ENCODE peak calls at places on chromosome 22, in nine cellular contexts. P is right lobe of liver; S is fibroblast of lung; V is neural progenitor cell; I is PC-3; K is body of pancreas; L is adrenal gland; F is naive thymus-derived CD4-positive, alpha-beta T cell; U is right cardiac atrium. Y is an unnamed sample.

GRCh38 chr22:40728731-40729189 is 49.5 kb downstream of the MCHR1 start:
- DNase-seq in P (no peak), I (no peak), S (peak; percentile 17), U (peak; percentile 25), V (no peak), L (no peak), F (peak; percentile 87), K (no peak), Y (no peak)

GRCh38 chr22:49933236-49933921 is 14.9 kb downstream of the CRELD2 start:
- DNase-seq in K (peak; percentile 72), F (no peak), L (no peak), U (peak; percentile 88), S (no peak), V (no peak), I (no peak), P (peak; percentile 62), Y (peak; percentile 71)

GRCh38 chr22:49534386-49534785 is 293.3 kb downstream of the BRD1 start:
- DNase-seq in P (no peak), F (no peak), V (peak; percentile 14), I (no peak), S (no peak), L (no peak), K (peak; percentile 1), U (no peak), Y (no peak)

GRCh38 chr22:47847281-47847890 is 1084.9 kb downstream of the TBC1D22A start:
- DNase-seq in F (no peak), K (no peak), P (no peak), S (no peak), L (no peak), I (no peak), V (no peak), U (no peak), Y (no peak)

GRCh38 chr22:38040953-38041759 is 16.0 kb upstream of the PICK1 start:
- DNase-seq in I (no peak), U (no peak), S (no peak), F (no peak), K (no peak), P (no peak), L (no peak), V (no peak), Y (no peak)

GRCh38 chr22:29369460-29369859 is 18.9 kb downstream of the AP1B1 start:
- DNase-seq in K (peak; percentile 54), V (peak; percentile 71), L (peak; percentile 58), P (peak; percentile 59), S (peak; percentile 66), F (no peak), U (peak; percentile 90), I (no peak), Y (peak; percentile 67)

GRCh38 chr22:36753120-36753802 is 22.7 kb downstream of the IFT27 start:
- DNase-seq in L (no peak), P (no peak), S (no peak), V (no peak), K (peak; percentile 64), U (no peak), I (peak; percentile 33), F (no peak), Y (no peak)

GRCh38 chr22:46539169-46539568 is 1.7 kb upstream of the CELSR1 start:
- DNase-seq in P (no peak), S (no peak), V (no peak), I (no peak), L (no peak), F (no peak), U (peak; percentile 3), K (no peak), Y (no peak)

GRCh38 chr22:31036671-31037550 is 44.2 kb upstream of the SMTN start:
- DNase-seq in F (no peak), I (peak; percentile 64), S (peak; percentile 65), P (no peak), U (peak; percentile 50), L (no peak), V (no peak), K (no peak), Y (no peak)

GRCh38 chr22:17878970-17879369 is 104.7 kb upstream of the BID start:
- DNase-seq in K (no peak), L (no peak), S (peak; percentile 7), P (no peak), F (no peak), V (no peak), I (no peak), U (no peak), Y (no peak)
- H3K9me3 ChIP-seq in K (no peaks in the 10 kb centered on the region), L (no peaks in the 10 kb centered on the region), S (no peaks in the 10 kb centered on the region), P (no peaks in the 10 kb centered on the region), F (no peaks in the 10 kb centered on the region), V (no peaks in the 10 kb centered on the region), I (no peaks in the 10 kb centered on the region), U (no peaks in the 10 kb centered on the region), Y (no peaks in the 10 kb centered on the region)

GRCh38 chr22:32844251-32844650 is 42.7 kb downstream of the TIMP3 start:
- DNase-seq in P (no peak), V (no peak), S (no peak), U (no peak), F (no peak), K (no peak), I (no peak), L (no peak), Y (no peak)

GRCh38 chr22:32843300-32843699 is 41.8 kb downstream of the TIMP3 start:
- DNase-seq in F (no peak), K (no peak), P (no peak), I (no peak), L (no peak), S (no peak), V (no peak), U (no peak), Y (no peak)

GRCh38 chr22:32842486-32842885 is 41.0 kb downstream of the TIMP3 start:
- DNase-seq in S (no peak), L (no peak), F (no peak), I (no peak), U (no peak), V (no peak), P (no peak), K (no peak), Y (no peak)

GRCh38 chr22:32839776-32840571 is 38.5 kb downstream of the TIMP3 start:
- DNase-seq in F (no peak), V (peak; percentile 44), K (no peak), U (no peak), I (no peak), L (peak; percentile 71), P (no peak), S (no peak), Y (no peak)

DNA sequence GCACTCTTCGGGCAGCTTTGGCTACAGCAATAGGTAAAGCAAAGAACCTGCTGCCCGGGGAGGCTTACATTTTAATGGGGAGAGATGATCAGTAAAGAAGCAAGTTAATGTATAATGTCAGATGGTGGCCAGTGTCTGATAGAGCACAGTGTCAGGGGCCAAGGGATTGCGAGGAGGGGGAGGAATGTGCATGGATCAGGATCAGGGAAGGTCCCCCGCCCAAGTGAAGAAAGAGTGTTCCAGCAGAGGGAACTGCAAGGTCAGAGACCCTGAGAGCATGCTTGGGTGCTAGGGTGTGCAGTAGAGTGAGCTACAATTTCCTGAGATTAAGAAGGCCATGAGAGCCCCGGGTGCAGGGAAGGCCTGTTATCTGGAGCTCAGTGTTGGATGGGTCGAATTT is 39.7 kb downstream of the TIMP3 start:
- DNase-seq in L (no peak), U (no peak), F (no peak), P (no peak), V (no peak), I (no peak), S (no peak), K (no peak), Y (no peak)
- H3K27me3 ChIP-seq in L (no peaks in the 10 kb centered on the region), U (no peaks in the 10 kb centered on the region), F (no peaks in the 10 kb centered on the region), P (no peaks in the 10 kb centered on the region), V (no peaks in the 10 kb centered on the region), I (no peaks in the 10 kb centered on the region), S (no peaks in the 10 kb centered on the region), K (no peaks in the 10 kb centered on the region), Y (no peaks in the 10 kb centered on the region)

GRCh38 chr22:42939941-42940653 is 74.9 kb downstream of the PACSIN2 start:
- DNase-seq in K (peak; percentile 86), U (no peak), S (peak; percentile 69), L (peak; percentile 39), V (no peak), F (no peak), I (peak; percentile 93), P (no peak), Y (no peak)

GRCh38 chr22:42938976-42939375 is 76.0 kb downstream of the PACSIN2 start:
- DNase-seq in V (no peak), K (peak; percentile 52), I (no peak), S (no peak), U (no peak), L (no peak), P (no peak), F (no peak), Y (no peak)

GRCh38 chr22:42938449-42938848 is 76.5 kb downstream of the PACSIN2 start:
- DNase-seq in P (no peak), K (peak; percentile 58), L (no peak), S (no peak), I (no peak), V (no peak), F (no peak), U (no peak), Y (no peak)

GRCh38 chr22:42939451-42939881 is 75.5 kb downstream of the PACSIN2 start:
- DNase-seq in V (no peak), L (no peak), U (no peak), I (peak; percentile 40), F (no peak), S (no peak), P (no peak), K (peak; percentile 40), Y (no peak)

DNA sequence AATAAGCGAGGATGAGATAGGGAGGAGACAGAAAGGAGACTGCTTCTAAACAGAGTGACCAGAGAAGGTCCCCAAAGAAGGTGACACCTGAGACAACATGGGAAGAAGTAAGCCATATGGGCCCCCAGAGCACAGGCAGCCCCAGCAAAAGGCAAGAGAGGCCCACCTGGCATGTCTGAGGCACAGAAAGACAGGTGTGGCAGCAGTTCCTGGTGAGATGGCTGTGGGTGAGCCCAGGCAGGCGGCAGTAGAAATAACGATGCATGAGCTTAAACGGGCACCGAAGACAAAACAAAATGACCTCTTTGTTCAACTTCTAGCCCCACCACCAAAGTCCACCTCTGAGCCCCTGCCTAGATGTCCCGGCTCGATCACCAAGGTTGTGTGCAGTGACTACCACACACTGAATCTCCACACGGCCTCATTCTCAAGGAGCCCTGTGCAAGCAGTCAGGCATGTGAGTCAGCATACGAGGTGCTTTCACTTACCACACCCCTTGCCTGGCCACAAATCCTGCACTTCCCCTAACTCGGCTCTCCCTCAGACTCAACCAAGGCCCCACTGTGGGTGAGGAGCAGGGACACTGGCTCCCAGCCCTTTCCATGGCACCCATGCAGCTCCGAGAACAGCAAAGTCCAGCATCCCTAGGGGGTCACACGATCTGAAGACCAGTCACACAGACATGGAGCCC is 77.6 kb downstream of the PACSIN2 start:
- DNase-seq in U (no peak), F (no peak), P (no peak), L (peak; percentile 64), I (peak; percentile 79), V (no peak), S (peak; percentile 72), K (peak; percentile 82), Y (no peak)
- H3K4me1 ChIP-seq in U (peaks cover 42% of the 10 kb centered on the region), F (peaks cover 3% of the 10 kb centered on the region), P (peaks cover 4% of the 10 kb centered on the region), L (peaks cover 60% of the 10 kb centered on the region), I (peaks cover 65% of the 10 kb centered on the region), V (no peaks in the 10 kb centered on the region), S (peaks cover 38% of the 10 kb centered on the region), K (peaks cover 94% of the 10 kb centered on the region), Y (peaks cover 85% of the 10 kb centered on the region)

DNA sequence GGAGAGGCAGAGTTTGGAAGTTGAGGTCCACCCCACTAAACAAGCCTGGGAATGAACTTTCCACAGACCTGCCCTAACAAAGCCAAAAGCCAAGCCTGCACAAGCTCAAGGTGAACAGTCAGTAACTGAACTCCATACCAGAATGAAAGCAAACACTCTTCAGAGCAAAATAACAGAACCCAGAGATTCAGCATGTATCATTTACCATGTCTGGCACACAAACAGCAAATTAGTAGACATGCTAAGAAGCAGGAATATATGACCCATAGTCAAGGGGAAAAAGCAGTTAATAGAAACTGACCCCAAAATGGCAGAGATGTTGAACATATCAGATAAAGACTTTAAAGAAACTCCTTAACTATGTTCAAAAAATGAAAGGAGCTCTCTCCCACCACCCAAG is 31.3 kb downstream of the TBX1 start:
- DNase-seq in S (no peak), K (no peak), V (no peak), P (no peak), F (no peak), L (no peak), U (no peak), I (no peak), Y (no peak)
- H3K9me3 ChIP-seq in S (no peaks in the 10 kb centered on the region), K (no peaks in the 10 kb centered on the region), V (no peaks in the 10 kb centered on the region), P (no peaks in the 10 kb centered on the region), F (no peaks in the 10 kb centered on the region), L (no peaks in the 10 kb centered on the region), U (no peaks in the 10 kb centered on the region), I (no peaks in the 10 kb centered on the region), Y (no peaks in the 10 kb centered on the region)